ENCODE peak calls at places on chromosomes 12 and 14, in seven cellular contexts. I is lung, A is heart right ventricle, O is PC-3, F is kidney, K is PC-9, T is stomach. D is an unnamed sample.

GRCh38 chr14:76376409-76376877 is 506 bp downstream of the ESRRB start:
- DNase-seq in K (no peak), T (no peak), O (no peak), F (no peak), I (no peak), A (no peak), D (no peak)

GRCh38 chr12:91139981-91140659 is 28.8 kb upstream of the LUM start:
- DNase-seq in O (peak), F (no peak), K (no peak), T (no peak), A (no peak), I (no peak), D (no peak)

GRCh38 chr14:92464716-92465115 is 48.9 kb upstream of the RIN3 start:
- DNase-seq in K (no peak), T (no peak), I (no peak), F (no peak), O (no peak), A (no peak), D (no peak)

GRCh38 chr12:1429980-1430379 is 164.4 kb downstream of the FBXL14 start:
- DNase-seq in O (peak), K (no peak), A (no peak), I (no peak), T (no peak), F (no peak), D (no peak)

GRCh38 chr14:33282811-33283210 is 344.1 kb downstream of the NPAS3 start:
- DNase-seq in F (no peak), K (no peak), O (no peak), T (no peak), A (no peak), I (no peak), D (no peak)

GRCh38 chr14:103296987-103297386 is 37.0 kb upstream of the EIF5 start:
- DNase-seq in K (no peak), F (no peak), T (no peak), I (no peak), O (no peak), A (no peak), D (no peak)

GRCh38 chr14:61642246-61642982 is 52.9 kb upstream of the HIF1A start:
- DNase-seq in T (no peak), F (no peak), A (no peak), K (no peak), I (no peak), O (peak), D (no peak)

GRCh38 chr14:105537580-105538474 is 11.4 kb downstream of the TMEM121 start:
- DNase-seq in T (peak), A (peak), O (peak), I (peak), F (peak), K (no peak), D (peak)

GRCh38 chr12:76706099-76706498 is 57.8 kb upstream of the ZDHHC17 start:
- DNase-seq in K (no peak), O (peak), A (no peak), T (no peak), F (no peak), I (no peak), D (no peak)

GRCh38 chr14:44945264-44945663 is 16.5 kb downstream of the KLHL28 start:
- DNase-seq in K (no peak), A (no peak), T (no peak), O (no peak), I (no peak), F (no peak), D (no peak)

GRCh38 chr14:59688224-59689170 is 111.9 kb upstream of the CCDC175 start:
- DNase-seq in O (peak), A (no peak), K (no peak), T (peak), I (no peak), F (peak), D (no peak)

GRCh38 chr12:12645485-12645884 is 33.8 kb downstream of the CREBL2 start:
- DNase-seq in T (no peak), K (no peak), A (no peak), F (no peak), O (peak), I (no peak), D (no peak)

GRCh38 chr14:104119700-104120251 is 18.6 kb upstream of the KIF26A start:
- DNase-seq in T (peak), I (no peak), O (no peak), F (peak), K (no peak), A (no peak), D (no peak)

GRCh38 chr12:52233462-52234141 is 559 bp downstream of the KRT7 start:
- DNase-seq in K (peak), A (no peak), T (no peak), F (peak), O (peak), I (no peak), D (no peak)

GRCh38 chr12:63238892-63239291 is 87.9 kb upstream of the AVPR1A start:
- DNase-seq in T (no peak), A (no peak), K (no peak), F (no peak), I (no peak), O (peak), D (no peak)

GRCh38 chr12:79689477-79690155 is 1.1 kb downstream of the PAWR start:
- DNase-seq in I (peak), T (peak), F (peak), K (peak), A (peak), O (peak), D (no peak)

GRCh38 chr12:103848917-103849491 is 8.0 kb upstream of the NT5DC3 start:
- DNase-seq in K (no peak), F (no peak), A (no peak), I (no peak), O (no peak), T (no peak), D (no peak)

GRCh38 chr12:46455648-46456352 is 83.2 kb upstream of the SLC38A2 start:
- DNase-seq in K (peak), T (peak), I (no peak), O (peak), F (no peak), A (no peak), D (no peak)

GRCh38 chr12:71447691-71448660 is 8.4 kb downstream of the LGR5 start:
- DNase-seq in I (no peak), T (no peak), O (no peak), A (no peak), K (no peak), F (no peak), D (no peak)

GRCh38 chr12:55931780-55932545 is 1.0 kb downstream of the DGKA start:
- DNase-seq in T (peak), K (no peak), O (no peak), I (no peak), A (peak), F (peak), D (peak)

GRCh38 chr14:19823765-19824164 is 20.2 kb downstream of the OR4N2 start:
- DNase-seq in O (no peak), F (no peak), T (no peak), K (no peak), A (no peak), I (no peak), D (no peak)

GRCh38 chr12:82055391-82055790 is 296.2 kb upstream of the PPFIA2 start:
- DNase-seq in I (no peak), T (no peak), F (no peak), K (no peak), O (no peak), A (no peak), D (no peak)

GRCh38 chr12:80936642-80937390 is 918 bp downstream of the LIN7A start:
- DNase-seq in A (peak), I (peak), F (peak), O (peak), T (peak), K (no peak), D (no peak)

GRCh38 chr12:26000883-26001282 is 42.4 kb downstream of the RASSF8 start:
- DNase-seq in A (no peak), O (no peak), I (peak), T (no peak), F (no peak), K (no peak), D (no peak)

GRCh38 chr12:25996677-25997076 is 38.2 kb downstream of the RASSF8 start:
- DNase-seq in T (no peak), A (no peak), O (peak), K (no peak), F (no peak), I (no peak), D (no peak)

GRCh38 chr12:26003065-26003464 is 44.6 kb downstream of the RASSF8 start:
- DNase-seq in O (no peak), A (no peak), K (no peak), F (no peak), T (no peak), I (no peak), D (no peak)

GRCh38 chr12:25997401-25997973 is 39.0 kb downstream of the RASSF8 start:
- DNase-seq in I (no peak), O (peak), A (no peak), K (peak), F (no peak), T (no peak), D (no peak)

DNA sequence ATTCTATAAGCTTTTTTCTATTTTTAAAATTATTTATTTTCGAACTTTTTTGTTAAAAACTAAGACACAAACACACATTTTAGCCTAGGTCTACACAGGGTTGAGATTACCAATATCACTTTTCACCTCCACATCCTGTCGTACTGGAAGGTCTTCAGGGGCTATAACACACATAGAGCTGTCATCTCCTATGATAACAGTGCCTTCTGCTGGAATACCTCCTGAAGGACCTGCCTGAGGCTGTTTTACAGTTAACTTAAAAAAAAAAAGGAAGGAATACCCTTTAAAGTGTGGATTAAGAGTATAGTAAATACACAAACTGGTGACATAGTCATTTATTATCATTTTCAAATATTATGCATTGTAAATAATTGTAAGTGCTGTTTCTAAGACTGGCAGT is 43.0 kb downstream of the RASSF8 start:
- DNase-seq in T (no peak), F (no peak), O (peak), K (no peak), I (no peak), A (no peak), D (no peak)
- TF ChIP-seq CTCF in T (no peak), F (no peak), O (peak), K (no peak), I (no peak), A (no peak), D (no peak)

GRCh38 chr14:22303589-22304195 is 285.3 kb downstream of the DAD1 start:
- DNase-seq in T (no peak), A (no peak), F (no peak), I (no peak), O (peak), K (no peak), D (no peak)
- H3K27ac ChIP-seq in T (no peak), A (no peak), F (no peak), I (no peak), O (no peak), K (no peak), D (no peak)

GRCh38 chr14:90797451-90797850 is 18.8 kb downstream of the TTC7B start:
- DNase-seq in O (no peak), T (no peak), I (no peak), K (peak), A (no peak), F (no peak), D (no peak)

GRCh38 chr14:90799420-90799819 is 16.8 kb downstream of the TTC7B start:
- DNase-seq in F (no peak), K (no peak), T (no peak), A (no peak), I (no peak), O (no peak), D (no peak)

GRCh38 chr14:90797919-90798318 is 18.3 kb downstream of the TTC7B start:
- DNase-seq in K (no peak), T (no peak), F (no peak), O (no peak), A (no peak), I (no peak), D (no peak)

GRCh38 chr14:90795744-90796143 is 20.5 kb downstream of the TTC7B start:
- DNase-seq in A (no peak), T (no peak), O (peak), I (no peak), K (no peak), F (no peak), D (no peak)

GRCh38 chr14:90796319-90796718 is 19.9 kb downstream of the TTC7B start:
- DNase-seq in A (no peak), F (no peak), I (no peak), T (no peak), K (no peak), O (no peak), D (no peak)
- TF ChIP-seq CTCF in A (no peak), F (no peak), I (no peak), T (no peak), K (no peak), O (no peak), D (no peak)

DNA sequence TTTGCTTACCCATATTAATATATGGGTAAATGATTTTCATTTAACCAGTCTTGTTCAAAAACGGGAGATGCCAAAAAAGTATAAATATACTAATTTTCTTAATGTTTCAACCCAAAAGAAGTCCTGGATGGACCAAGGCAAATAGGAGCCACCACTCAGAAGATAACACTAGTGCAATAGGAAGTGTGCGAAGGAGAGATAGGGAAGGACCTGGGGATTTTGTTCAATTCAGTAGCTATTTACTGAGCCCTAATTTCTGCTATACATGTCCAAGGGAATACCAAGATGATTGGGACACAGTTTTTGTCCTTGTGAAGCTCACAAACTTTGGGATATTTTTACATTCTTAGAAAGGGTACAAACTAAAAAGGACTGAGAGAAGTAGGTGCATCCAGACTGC is 1.5 kb downstream of the CMAS start:
- DNase-seq in I (no peak), F (no peak), O (no peak), T (no peak), K (no peak), A (no peak), D (no peak)
- H3K27ac ChIP-seq in I (no peak), F (no peak), O (no peak), T (peak), K (peak), A (no peak), D (no peak)

GRCh38 chr12:69880566-69880965 is 55.5 kb downstream of the MYRFL start:
- DNase-seq in A (no peak), T (no peak), K (no peak), O (peak), I (no peak), F (no peak), D (no peak)
- TF ChIP-seq CTCF in A (no peak), T (no peak), K (no peak), O (peak), I (no peak), F (no peak), D (no peak)

GRCh38 chr14:22520786-22521185 is 68.2 kb downstream of the DAD1 start:
- DNase-seq in F (no peak), T (no peak), O (no peak), K (no peak), A (no peak), I (no peak), D (no peak)
- H3K27ac ChIP-seq in F (peak), T (peak), O (no peak), K (no peak), A (no peak), I (peak), D (peak)